ENCODE peak calls at places on chromosomes 12 and 14, in five cellular contexts. C is suprapubic skin, Q is retinal pigment epithelial cell, M is GM10248, D is neural progenitor cell. A is an unnamed sample.

GRCh38 chr12:47554046-47554653 is 151.7 kb downstream of the RPAP3 start:
- DNase-seq in C (no peak), D (no peak), M (no peak), Q (no peak), A (no peak)

GRCh38 chr12:6697584-6698351 is 2.8 kb downstream of the PIANP start:
- DNase-seq in C (no peak), D (peak), Q (no peak), M (peak), A (peak)

GRCh38 chr14:76022991-76023390 is 37.4 kb downstream of the IFT43 start:
- DNase-seq in C (no peak), Q (no peak), D (no peak), M (no peak), A (no peak)

GRCh38 chr12:120970310-120970709 is 8.0 kb upstream of the HNF1A start:
- DNase-seq in C (no peak), Q (no peak), D (no peak), M (no peak), A (no peak)

GRCh38 chr12:119659289-119659897 is 8.5 kb upstream of the PRKAB1 start:
- DNase-seq in C (no peak), D (peak), M (peak), Q (no peak), A (peak)

GRCh38 chr12:47636908-47637780 is 68.7 kb downstream of the RPAP3 start:
- DNase-seq in D (peak), Q (no peak), M (no peak), C (no peak), A (no peak)

GRCh38 chr12:38906482-38907170 is 1.2 kb upstream of the CPNE8 start:
- DNase-seq in C (peak), Q (peak), M (peak), D (peak), A (peak)

GRCh38 chr12:121214171-121214777 is 4.3 kb downstream of the P2RX4 start:
- DNase-seq in D (no peak), Q (no peak), C (no peak), M (no peak), A (no peak)

GRCh38 chr12:117033382-117034045 is 65.7 kb downstream of the TESC start:
- DNase-seq in C (no peak), M (no peak), Q (no peak), D (no peak), A (no peak)

GRCh38 chr12:127083028-127083949 is 1183.7 kb upstream of the TMEM132C start:
- DNase-seq in D (peak), C (no peak), M (peak), Q (no peak), A (peak)

GRCh38 chr12:62581288-62582064 is 114.8 kb downstream of the MON2 start:
- DNase-seq in C (no peak), Q (no peak), M (peak), D (peak), A (peak)

GRCh38 chr14:23086565-23086964 is 8.4 kb downstream of the ACIN1 start:
- DNase-seq in D (no peak), M (no peak), C (no peak), Q (no peak), A (no peak)

DNA sequence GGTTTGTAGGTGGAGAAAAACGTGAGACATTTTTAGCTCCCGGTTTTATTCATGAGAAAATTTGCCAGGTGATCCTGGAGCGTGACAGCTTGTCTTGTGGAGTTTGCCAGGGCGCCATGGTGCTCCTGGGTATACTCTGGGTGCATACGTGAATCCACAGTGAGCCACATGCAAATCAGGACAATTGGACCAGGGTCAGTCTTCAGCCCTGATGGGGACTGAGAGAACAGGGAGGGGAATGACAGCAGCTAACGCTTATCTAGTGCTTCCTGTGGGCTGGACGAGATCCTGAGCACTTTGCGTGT is 118.2 kb upstream of the NCOR2 start:
- DNase-seq in M (no peak), D (no peak), Q (no peak), C (no peak), A (no peak)
- TF ChIP-seq CTCF in M (no peak), D (no peak), Q (no peak), C (no peak), A (no peak)

GRCh38 chr14:45133683-45134050 is 614 bp downstream of the FKBP3 start:
- DNase-seq in D (no peak), C (no peak), M (no peak), Q (no peak), A (no peak)

GRCh38 chr14:45128963-45129629 is 5.2 kb downstream of the FKBP3 start:
- DNase-seq in C (no peak), M (no peak), Q (no peak), D (no peak), A (no peak)

GRCh38 chr14:45135659-45136314 is at the start of gene FANCM:
- DNase-seq in D (peak), M (peak), C (peak), Q (peak), A (peak)

GRCh38 chr14:45135181-45135580 is 549 bp upstream of the FANCM start:
- DNase-seq in M (no peak), D (peak), Q (no peak), C (no peak), A (no peak)

GRCh38 chr14:45134051-45134958 is at the start of gene FKBP3:
- DNase-seq in D (peak), C (peak), M (peak), Q (peak), A (peak)
- TF ChIP-seq CTCF in D (peak), C (no peak), M (peak), Q (peak), A (peak)

GRCh38 chr14:36520601-36521525 is 831 bp upstream of the NKX2-1 start:
- DNase-seq in D (peak), M (peak), C (no peak), Q (peak), A (peak)
- TF ChIP-seq CTCF in D (peak), M (no peak), C (no peak), Q (peak), A (peak)

DNA sequence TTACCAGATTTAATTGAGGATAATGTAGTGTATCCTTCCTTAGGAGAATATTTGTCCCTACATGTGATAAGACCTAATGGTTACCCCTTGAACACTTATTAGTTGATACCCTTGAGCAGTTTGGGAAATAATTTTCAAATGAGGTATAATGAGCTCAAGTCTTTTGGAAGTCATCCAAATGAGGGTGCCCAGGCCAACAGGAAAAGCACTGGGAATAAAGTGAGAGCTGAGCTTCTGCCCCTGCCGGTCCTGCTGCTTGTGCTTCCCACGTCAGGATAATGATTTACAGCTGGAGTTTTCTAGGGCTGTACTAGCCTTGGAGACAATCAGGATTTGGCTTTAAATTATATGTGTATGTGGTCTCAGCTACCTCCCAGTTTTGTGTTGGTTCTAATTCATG is 178.8 kb upstream of the FRMD6 start:
- DNase-seq in D (no peak), M (no peak), Q (peak), C (no peak), A (no peak)
- TF ChIP-seq CTCF in D (no peak), M (no peak), Q (peak), C (no peak), A (no peak)

DNA sequence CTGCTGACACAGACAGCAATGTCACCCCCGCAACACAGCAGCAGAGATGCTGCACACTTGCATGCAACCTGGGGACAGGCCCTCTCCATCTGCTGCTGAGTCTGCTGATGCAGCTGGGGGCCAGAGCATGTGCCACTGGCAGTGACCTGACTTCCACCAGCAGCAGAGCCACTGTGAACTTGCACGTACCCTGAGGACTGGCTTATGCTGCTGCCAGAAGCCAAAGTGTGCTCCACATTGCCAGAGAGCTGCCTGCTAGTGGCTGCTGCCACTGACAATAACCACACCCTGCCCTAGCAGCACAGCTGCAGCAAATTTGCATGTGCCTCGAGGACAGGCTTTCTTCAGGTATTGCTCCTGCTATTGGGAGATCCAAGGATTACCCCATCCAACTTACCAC is 4.5 kb upstream of the PRR4 start:
- DNase-seq in D (no peak), M (no peak), Q (no peak), C (no peak), A (no peak)
- TF ChIP-seq CTCF in D (no peak), M (no peak), Q (no peak), C (no peak), A (no peak)

GRCh38 chr12:63752283-63752682 is 27.4 kb upstream of the RXYLT1 start:
- DNase-seq in M (no peak), C (no peak), D (no peak), Q (no peak), A (no peak)

GRCh38 chr12:63753743-63754142 is 26.0 kb upstream of the RXYLT1 start:
- DNase-seq in C (no peak), Q (no peak), D (no peak), M (no peak), A (no peak)
- TF ChIP-seq CTCF in C (no peak), Q (peak), D (peak), M (no peak), A (no peak)

DNA sequence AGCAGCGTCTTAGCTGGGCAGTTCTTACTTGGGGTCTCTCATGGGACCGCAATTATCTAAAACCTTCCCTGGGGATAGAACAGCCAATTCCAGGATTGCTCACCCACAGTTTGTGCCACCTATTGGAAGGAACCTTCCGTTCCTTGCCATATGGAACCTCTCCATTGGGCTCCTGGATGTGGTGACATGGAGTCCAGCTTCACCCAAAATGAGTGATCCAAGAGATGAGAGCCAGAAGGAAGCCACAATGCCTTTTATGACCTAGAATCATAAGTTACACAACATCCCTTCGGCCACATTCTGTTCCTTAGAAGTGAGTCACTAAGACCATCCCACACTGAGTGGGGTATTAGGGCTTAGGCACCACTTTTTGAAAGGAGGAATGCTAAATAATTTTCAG is 164.4 kb downstream of the FBXL14 start:
- DNase-seq in Q (no peak), C (no peak), M (no peak), D (no peak), A (no peak)
- TF ChIP-seq CTCF in Q (no peak), C (no peak), M (no peak), D (no peak), A (no peak)

GRCh38 chr12:57401165-57401564 is 29.7 kb downstream of the R3HDM2 start:
- DNase-seq in Q (no peak), D (no peak), C (no peak), M (no peak), A (no peak)

GRCh38 chr12:57395121-57395520 is 35.7 kb downstream of the R3HDM2 start:
- DNase-seq in C (no peak), M (no peak), Q (no peak), D (no peak), A (no peak)

GRCh38 chr12:57397441-57397840 is 33.4 kb downstream of the R3HDM2 start:
- DNase-seq in M (no peak), C (no peak), D (no peak), Q (no peak), A (no peak)
- TF ChIP-seq CTCF in M (no peak), C (no peak), D (no peak), Q (no peak), A (no peak)

DNA sequence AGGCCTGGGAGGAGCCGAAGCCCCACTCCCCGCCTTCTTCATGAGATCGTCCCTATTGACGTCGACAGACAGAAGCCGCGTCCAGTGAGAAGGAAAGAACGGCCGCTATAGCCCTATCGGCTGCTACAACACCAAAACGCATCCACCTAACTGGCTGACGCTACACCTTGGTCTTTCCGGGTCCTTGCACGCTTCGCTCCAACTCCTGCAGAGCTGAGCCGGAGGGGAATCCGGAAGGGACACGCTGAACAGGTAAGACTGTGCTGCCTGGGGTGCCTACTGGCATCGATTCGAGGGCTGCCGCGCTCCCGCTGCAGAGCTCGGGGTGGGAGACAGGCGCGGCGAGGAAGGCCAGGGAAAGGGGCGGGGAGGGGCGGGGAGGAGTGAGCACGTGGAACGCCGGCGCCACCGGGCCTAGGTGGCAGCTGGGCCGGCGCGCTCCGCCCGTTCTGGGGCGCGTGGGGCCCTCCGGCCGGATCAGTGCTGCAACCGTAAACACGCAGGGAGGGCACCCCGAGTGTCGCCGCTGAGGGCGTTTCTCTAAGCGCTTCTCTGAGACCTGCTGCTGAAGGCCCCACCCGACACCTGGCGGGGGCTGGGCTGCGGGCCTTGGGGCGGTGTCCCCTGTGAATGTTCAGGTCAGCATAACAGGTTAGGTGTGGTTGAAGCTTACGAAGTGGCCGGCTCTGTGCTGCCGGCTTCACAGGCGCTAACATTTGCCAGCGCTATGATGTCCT is at the start of gene DCAF4:
- DNase-seq in C (peak), M (peak), D (peak), Q (peak), A (peak)
- TF ChIP-seq CTCF in C (no peak), M (no peak), D (no peak), Q (no peak), A (no peak)

A was measured in GM13977.